ENCODE peak calls at places on chromosomes 12 and 14, in six cellular contexts. C is OCI-LY7, J is stomach, F is heart left ventricle, N is left ventricle myocardium inferior, V is A549. R is an unnamed sample.

GRCh38 chr12:3250576-3250975 is 173.4 kb downstream of the TSPAN9 start:
- DNase-seq in C (no peak), J (no peak), F (peak; percentile 90), N (peak; percentile 80), V (no peak), R (no peak)

GRCh38 chr12:3568695-3569094 is 77.7 kb downstream of the PRMT8 start:
- DNase-seq in C (no peak), J (no peak), F (no peak), N (no peak), V (no peak), R (no peak)

GRCh38 chr12:31277081-31277480 is 48.9 kb downstream of the SINHCAF start:
- DNase-seq in C (no peak), J (no peak), F (no peak), N (no peak), V (no peak), R (no peak)

GRCh38 chr14:35669782-35670181 is 135.8 kb downstream of the INSM2 start:
- DNase-seq in C (no peak), J (no peak), F (no peak), N (no peak), V (no peak), R (no peak)

GRCh38 chr12:1907652-1908611 is 10.5 kb downstream of the CACNA2D4 start:
- DNase-seq in C (no peak), J (peak; percentile 26), F (no peak), N (no peak), V (no peak), R (peak; percentile 48)

GRCh38 chr12:43551971-43552559 is at the start of gene ADAMTS20:
- DNase-seq in C (no peak), J (no peak), F (no peak), N (no peak), V (no peak), R (peak; percentile 55)

GRCh38 chr12:69475237-69475984 is 5.2 kb downstream of the FRS2 start:
- DNase-seq in C (no peak), J (no peak), F (peak; percentile 29), N (no peak), V (no peak), R (no peak)

GRCh38 chr14:95119336-95119735 is 38.0 kb downstream of the DICER1 start:
- DNase-seq in C (no peak), J (no peak), F (no peak), N (no peak), V (no peak), R (no peak)

GRCh38 chr12:62256408-62257079 is 3.7 kb upstream of the USP15 start:
- DNase-seq in C (no peak), J (no peak), F (no peak), N (no peak), V (no peak), R (no peak)

GRCh38 chr12:2294651-2295475 is 242.1 kb downstream of the CACNA1C start:
- DNase-seq in C (peak; percentile 45), J (no peak), F (no peak), N (no peak), V (no peak), R (no peak)

GRCh38 chr12:5377997-5378596 is 53.8 kb upstream of the NTF3 start:
- DNase-seq in C (no peak), J (no peak), F (no peak), N (no peak), V (no peak), R (no peak)

GRCh38 chr14:71117839-71118743 is 210.8 kb downstream of the PCNX1 start:
- DNase-seq in C (peak; percentile 24), J (no peak), F (no peak), N (no peak), V (no peak), R (no peak)

GRCh38 chr14:57816568-57817284 is 49.2 kb downstream of the SLC35F4 start:
- DNase-seq in C (no peak), J (no peak), F (no peak), N (no peak), V (no peak), R (no peak)

GRCh38 chr12:59700145-59700435 is 104.3 kb downstream of the SLC16A7 start:
- DNase-seq in C (no peak), J (no peak), F (no peak), N (no peak), V (no peak), R (no peak)
- H3K4me3 ChIP-seq in C (no peak overlapping the region), J (no peak overlapping the region), F (no peak overlapping the region), N (no peak overlapping the region), V (no peak overlapping the region), R (no peak overlapping the region)

GRCh38 chr14:77102154-77102553 is 4.1 kb downstream of the CIPC start:
- DNase-seq in C (no peak), J (no peak), F (no peak), N (no peak), V (no peak), R (no peak)
- H3K4me1 ChIP-seq in C (peaks cover 39% of the 10 kb centered on the region), J (peaks cover 53% of the 10 kb centered on the region), F (peaks cover 52% of the 10 kb centered on the region), N (peaks cover 91% of the 10 kb centered on the region), V (peaks cover 10% of the 10 kb centered on the region), R (peaks cover 3% of the 10 kb centered on the region)

DNA sequence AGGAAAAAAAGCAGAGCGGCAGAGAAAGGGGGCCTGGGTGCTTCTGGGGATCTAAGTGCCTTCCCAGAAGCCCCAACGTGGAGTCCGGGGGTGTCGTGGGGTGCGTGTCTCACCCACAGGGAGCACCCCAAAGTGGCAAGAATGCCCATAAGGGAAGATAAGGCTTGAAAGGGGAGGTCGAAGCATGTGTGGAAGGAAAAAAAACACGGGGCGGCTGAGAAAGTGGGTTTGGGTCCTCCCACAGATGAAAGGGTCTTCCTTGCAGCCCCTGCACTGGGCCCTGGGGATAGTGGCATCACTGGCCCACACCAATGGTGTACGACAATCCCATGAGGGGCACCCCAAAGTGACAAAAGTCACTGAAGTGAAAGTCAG is 275.5 kb downstream of the ALG10 start:
- DNase-seq in C (no peak), J (no peak), F (peak; percentile 4), N (no peak), V (no peak), R (peak; percentile 0)
- H3K9me3 ChIP-seq in C (peaks cover 4% of the 10 kb centered on the region), J (peaks cover 63% of the 10 kb centered on the region), F (no peaks in the 10 kb centered on the region), N (peaks cover 16% of the 10 kb centered on the region), V (no peaks in the 10 kb centered on the region), R (no peaks in the 10 kb centered on the region)

GRCh38 chr12:125070117-125070516 is 4.9 kb downstream of the AACS start:
- DNase-seq in C (no peak), J (no peak), F (no peak), N (no peak), V (no peak), R (peak; percentile 33)
- H3K4me3 ChIP-seq in C (no peak overlapping the region), J (no peak overlapping the region), F (no peak overlapping the region), N (no peak overlapping the region), V (no peak overlapping the region), R (no peak overlapping the region)

GRCh38 chr14:105368032-105368417 is 30.3 kb upstream of the TEX22 start:
- DNase-seq in C (no peak), J (no peak), F (no peak), N (no peak), V (no peak), R (no peak)
- H3K4me1 ChIP-seq in C (no peaks in the 10 kb centered on the region), J (no peaks in the 10 kb centered on the region), F (no peaks in the 10 kb centered on the region), N (peaks cover 8% of the 10 kb centered on the region), V (no peaks in the 10 kb centered on the region), R (peaks cover 4% of the 10 kb centered on the region)

GRCh38 chr14:47150267-47150666 is 498.7 kb upstream of the RPL10L start:
- DNase-seq in C (no peak), J (no peak), F (no peak), N (no peak), V (no peak), R (no peak)
- H3K9me3 ChIP-seq in C (no peaks in the 10 kb centered on the region), J (no peaks in the 10 kb centered on the region), F (no peaks in the 10 kb centered on the region), N (no peaks in the 10 kb centered on the region), V (no peaks in the 10 kb centered on the region), R (no peaks in the 10 kb centered on the region)

GRCh38 chr12:115755061-115755751 is 522.3 kb downstream of the MED13L start:
- DNase-seq in C (no peak), J (no peak), F (no peak), N (no peak), V (no peak), R (no peak)
- H3K4me3 ChIP-seq in C (no peak overlapping the region), J (no peak overlapping the region), F (no peak overlapping the region), N (no peak overlapping the region), V (no peak overlapping the region), R (peak overlapping the region; percentile 56)

DNA sequence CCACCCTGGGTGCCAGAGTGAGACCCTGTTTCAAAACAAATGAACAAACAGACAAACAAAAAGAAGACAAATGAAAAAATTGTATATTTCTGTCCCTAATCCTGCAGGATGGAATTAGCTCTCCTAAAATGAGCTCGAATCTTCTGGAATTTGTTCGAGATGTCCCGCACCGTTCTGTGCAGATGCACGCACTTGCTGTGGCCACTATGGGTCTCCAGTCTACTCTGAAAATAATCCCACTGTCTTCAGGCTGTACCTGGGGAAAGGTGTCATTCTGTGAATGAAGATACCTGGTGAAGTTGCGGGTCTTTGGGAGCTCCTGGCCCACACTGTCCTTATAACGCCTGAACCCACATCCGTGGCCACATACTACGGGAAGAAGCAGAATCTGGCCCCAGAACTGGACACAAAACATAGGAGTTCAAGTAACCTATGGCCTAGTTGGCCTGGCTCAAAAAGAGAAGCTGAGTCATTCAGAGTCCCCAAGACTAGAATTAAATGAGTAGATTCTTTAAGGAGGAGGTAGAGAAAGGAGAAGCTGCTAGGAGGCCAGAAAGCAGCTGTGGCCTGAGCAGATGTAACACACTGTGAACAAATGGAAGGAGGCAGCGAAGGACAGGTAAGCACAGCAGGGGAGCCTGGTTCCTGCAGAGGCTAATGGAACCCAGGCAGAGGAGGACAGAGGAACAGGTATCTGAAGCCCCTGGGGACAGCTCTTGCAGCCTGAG is 108.6 kb downstream of the FOXN3 start:
- DNase-seq in C (peak; percentile 62), J (no peak), F (no peak), N (no peak), V (no peak), R (peak; percentile 31)
- H3K4me1 ChIP-seq in C (peaks cover 75% of the 10 kb centered on the region), J (peaks cover 31% of the 10 kb centered on the region), F (peaks cover 21% of the 10 kb centered on the region), N (peaks cover 77% of the 10 kb centered on the region), V (peaks cover 11% of the 10 kb centered on the region), R (peaks cover 22% of the 10 kb centered on the region)

DNA sequence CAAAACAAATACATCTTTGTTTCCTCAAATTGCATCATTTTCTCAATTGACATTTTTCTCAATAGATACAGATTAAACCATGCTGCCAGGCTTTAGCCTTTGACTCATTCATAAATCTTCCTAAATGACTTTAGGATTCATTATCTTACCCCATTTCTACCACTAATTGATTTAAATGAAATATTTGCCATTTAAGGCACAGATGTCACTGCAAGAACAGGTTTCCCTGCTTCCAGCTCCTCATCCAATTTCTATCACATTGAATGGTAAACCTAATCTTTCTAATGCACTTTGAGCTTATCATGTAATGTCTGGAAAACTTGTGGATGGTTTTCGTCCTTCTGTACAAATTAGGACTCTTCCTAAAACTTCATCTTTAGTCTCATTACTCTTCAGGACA is 298.7 kb downstream of the RPL10L start:
- DNase-seq in C (no peak), J (no peak), F (no peak), N (no peak), V (no peak), R (peak; percentile 50)
- H3K9me3 ChIP-seq in C (no peaks in the 10 kb centered on the region), J (no peaks in the 10 kb centered on the region), F (no peaks in the 10 kb centered on the region), N (no peaks in the 10 kb centered on the region), V (no peaks in the 10 kb centered on the region), R (no peaks in the 10 kb centered on the region)

R was measured in BE2C.